ENCODE peak calls at places on chromosomes 6 and 20, in seven cellular contexts. Z is HCT116, W is endothelial cell of umbilical vein, H is transverse colon, A is breast epithelium, Q is sigmoid colon, L is prostate gland. D is an unnamed sample.

GRCh38 chr6:106134906-106135634 is 48.9 kb downstream of the PRDM1 start:
- DNase-seq in A (no peak), L (no peak), Z (peak; percentile 56), Q (no peak), W (no peak), H (peak; percentile 68), D (no peak)

GRCh38 chr6:126176266-126176665 is 163.6 kb upstream of the CENPW start:
- DNase-seq in A (no peak), H (no peak), W (peak; percentile 51), Q (no peak), L (no peak), Z (no peak), D (no peak)

GRCh38 chr6:94254689-94255088 is 835.3 kb upstream of the EPHA7 start:
- DNase-seq in L (no peak), A (no peak), W (no peak), H (no peak), Z (no peak), Q (no peak), D (no peak)

GRCh38 chr6:64520050-64520449 is 884.4 kb downstream of the PHF3 start:
- DNase-seq in A (no peak), Q (no peak), H (no peak), Z (no peak), L (no peak), W (peak; percentile 69), D (no peak)

GRCh38 chr6:8539446-8539845 is 104.1 kb upstream of the SLC35B3 start:
- DNase-seq in W (no peak), A (no peak), Z (peak; percentile 7), Q (no peak), H (no peak), L (no peak), D (no peak)

GRCh38 chr6:14110001-14110818 is 7.4 kb upstream of the CD83 start:
- DNase-seq in H (no peak), L (no peak), Z (no peak), Q (no peak), W (no peak), A (no peak), D (no peak)

GRCh38 chr6:166586424-166587156 is at the start of gene RAMACL:
- DNase-seq in Q (no peak), H (peak; percentile 52), W (no peak), L (no peak), A (no peak), Z (peak; percentile 51), D (no peak)

GRCh38 chr6:153325661-153326060 is 194.6 kb upstream of the RGS17 start:
- DNase-seq in Z (no peak), A (no peak), L (no peak), Q (no peak), H (no peak), W (no peak), D (no peak)

GRCh38 chr20:33826270-33826897 is 15.2 kb downstream of the CHMP4B start:
- DNase-seq in Z (no peak), A (no peak), H (no peak), W (no peak), L (peak; percentile 62), Q (no peak), D (no peak)

GRCh38 chr6:25896252-25896651 is 22.2 kb upstream of the SLC17A3 start:
- DNase-seq in A (no peak), Q (no peak), W (no peak), Z (no peak), H (no peak), L (no peak), D (no peak)

GRCh38 chr6:41093729-41094128 is 21.0 kb downstream of the NFYA start:
- DNase-seq in A (no peak), L (no peak), W (no peak), Z (no peak), H (no peak), Q (no peak), D (no peak)

GRCh38 chr6:1611572-1612385 is 2.1 kb downstream of the FOXC1 start:
- DNase-seq in Q (no peak), L (no peak), A (no peak), Z (no peak), H (no peak), W (peak; percentile 52), D (no peak)

GRCh38 chr6:158039571-158040050 is 57.9 kb downstream of the SYNJ2 start:
- DNase-seq in H (no peak), L (no peak), Z (no peak), Q (peak; percentile 68), W (no peak), A (no peak), D (no peak)

GRCh38 chr6:62623851-62624532 is 338.0 kb upstream of the KHDRBS2 start:
- DNase-seq in A (no peak), H (no peak), Z (no peak), L (no peak), W (no peak), Q (no peak), D (no peak)

GRCh38 chr6:170243791-170244291 is 47.0 kb downstream of the DLL1 start:
- DNase-seq in H (no peak), L (no peak), W (no peak), Z (no peak), Q (peak; percentile 60), A (no peak), D (peak; percentile 54)

GRCh38 chr6:38720295-38720694 is 5.2 kb downstream of the DNAH8 start:
- DNase-seq in A (no peak), Z (peak; percentile 12), L (no peak), W (peak; percentile 49), H (no peak), Q (no peak), D (no peak)

GRCh38 chr20:56463428-56463827 is 5.0 kb upstream of the RTF2 start:
- DNase-seq in A (no peak), Z (no peak), Q (no peak), H (no peak), W (no peak), L (no peak), D (no peak)

GRCh38 chr20:4038676-4039075 is 23.3 kb upstream of the RNF24 start:
- DNase-seq in A (no peak), L (no peak), H (no peak), Q (peak; percentile 32), Z (no peak), W (no peak), D (no peak)

GRCh38 chr20:4040283-4041179 is 25.2 kb upstream of the RNF24 start:
- DNase-seq in L (no peak), A (no peak), H (peak; percentile 29), Q (peak; percentile 14), W (no peak), Z (no peak), D (no peak)

GRCh38 chr20:4041748-4042411 is 26.5 kb upstream of the RNF24 start:
- DNase-seq in A (peak; percentile 89), W (peak; percentile 18), Q (peak; percentile 67), L (peak; percentile 97), Z (peak; percentile 95), H (peak; percentile 90), D (peak; percentile 80)

GRCh38 chr20:4036351-4036750 is 21.0 kb upstream of the RNF24 start:
- DNase-seq in W (no peak), Q (peak; percentile 22), A (no peak), H (no peak), Z (no peak), L (no peak), D (no peak)

GRCh38 chr20:4038047-4038459 is 22.7 kb upstream of the RNF24 start:
- DNase-seq in W (no peak), L (peak; percentile 73), Q (peak; percentile 84), H (peak; percentile 67), Z (no peak), A (peak; percentile 84), D (peak; percentile 87)
- TF ChIP-seq POLR2AphosphoS5 in W (no peak), L (peak; percentile 72), Q (no peak), H (no peak), Z (no peak), A (no peak), D (peak; percentile 12)

DNA sequence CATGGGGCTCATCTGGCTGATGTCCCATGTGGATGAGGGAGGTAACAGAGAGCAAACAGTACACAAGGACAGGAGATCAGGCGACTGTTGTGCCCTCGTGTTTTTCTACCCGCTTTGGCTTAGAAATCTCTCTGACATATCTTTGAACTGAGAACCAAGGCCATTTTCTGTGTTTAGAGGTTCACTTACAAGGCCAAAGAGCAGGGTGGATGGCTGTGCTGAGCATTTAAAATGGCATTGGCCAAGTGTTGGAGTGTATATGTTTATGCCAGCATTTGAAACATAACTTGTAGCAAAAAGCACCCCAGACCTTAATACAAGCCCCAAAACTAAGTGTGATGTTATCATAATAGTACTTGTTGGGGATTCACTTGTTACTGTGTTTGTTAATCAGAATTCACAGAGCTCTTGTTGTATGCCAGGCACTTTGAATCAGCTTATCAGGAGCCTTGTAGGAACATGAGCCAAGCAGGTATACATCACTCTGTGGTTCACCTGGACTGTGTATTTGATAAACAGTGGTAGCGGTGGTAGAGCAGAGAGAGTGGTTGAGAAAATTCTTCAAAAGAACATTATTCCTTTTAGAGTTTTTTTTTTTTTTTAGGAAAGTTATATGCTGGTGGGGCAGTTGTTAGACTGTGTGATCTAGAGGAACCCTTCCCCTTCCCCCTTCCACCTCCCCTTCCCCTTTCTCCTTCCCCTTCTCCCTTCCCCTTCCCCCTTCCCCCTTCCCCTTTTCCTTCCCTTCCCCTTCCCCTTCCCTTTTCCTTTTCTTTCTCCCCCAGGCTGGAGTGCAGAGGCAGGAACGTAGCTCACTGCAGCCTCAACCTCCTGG is 71.3 kb downstream of the ATRN start:
- DNase-seq in A (no peak), Z (no peak), H (no peak), Q (no peak), W (no peak), L (no peak), D (no peak)
- H3K27ac ChIP-seq in A (no peak overlapping the region), Z (no peak overlapping the region), H (no peak overlapping the region), Q (no peak overlapping the region), W (no peak overlapping the region), L (no peak overlapping the region), D (no peak overlapping the region)

DNA sequence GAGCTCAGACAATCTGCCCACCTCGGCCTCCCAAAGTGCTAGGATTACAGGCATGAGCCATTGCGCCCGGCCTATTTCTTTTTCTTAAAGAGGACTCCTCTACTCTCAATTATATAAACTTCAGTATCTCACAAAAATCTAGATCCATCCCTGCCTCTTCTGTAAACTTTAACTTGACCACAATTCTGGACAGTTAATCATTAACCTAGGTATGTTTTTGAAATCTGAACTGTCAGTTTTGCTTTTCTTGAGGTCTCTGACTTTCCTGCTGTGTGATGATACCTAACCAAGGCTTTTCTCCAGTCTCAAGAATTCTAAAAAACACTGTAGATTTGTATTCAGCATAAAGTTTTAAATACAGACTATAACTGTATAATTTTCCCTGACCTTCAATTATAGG is 388.2 kb upstream of the SYNCRIP start:
- DNase-seq in A (no peak), L (no peak), W (no peak), Q (no peak), H (no peak), Z (no peak), D (no peak)
- TF ChIP-seq POLR2A in A (no peak), L (no peak), W (no peak), Q (no peak), H (no peak), Z (no peak), D (no peak)

DNA sequence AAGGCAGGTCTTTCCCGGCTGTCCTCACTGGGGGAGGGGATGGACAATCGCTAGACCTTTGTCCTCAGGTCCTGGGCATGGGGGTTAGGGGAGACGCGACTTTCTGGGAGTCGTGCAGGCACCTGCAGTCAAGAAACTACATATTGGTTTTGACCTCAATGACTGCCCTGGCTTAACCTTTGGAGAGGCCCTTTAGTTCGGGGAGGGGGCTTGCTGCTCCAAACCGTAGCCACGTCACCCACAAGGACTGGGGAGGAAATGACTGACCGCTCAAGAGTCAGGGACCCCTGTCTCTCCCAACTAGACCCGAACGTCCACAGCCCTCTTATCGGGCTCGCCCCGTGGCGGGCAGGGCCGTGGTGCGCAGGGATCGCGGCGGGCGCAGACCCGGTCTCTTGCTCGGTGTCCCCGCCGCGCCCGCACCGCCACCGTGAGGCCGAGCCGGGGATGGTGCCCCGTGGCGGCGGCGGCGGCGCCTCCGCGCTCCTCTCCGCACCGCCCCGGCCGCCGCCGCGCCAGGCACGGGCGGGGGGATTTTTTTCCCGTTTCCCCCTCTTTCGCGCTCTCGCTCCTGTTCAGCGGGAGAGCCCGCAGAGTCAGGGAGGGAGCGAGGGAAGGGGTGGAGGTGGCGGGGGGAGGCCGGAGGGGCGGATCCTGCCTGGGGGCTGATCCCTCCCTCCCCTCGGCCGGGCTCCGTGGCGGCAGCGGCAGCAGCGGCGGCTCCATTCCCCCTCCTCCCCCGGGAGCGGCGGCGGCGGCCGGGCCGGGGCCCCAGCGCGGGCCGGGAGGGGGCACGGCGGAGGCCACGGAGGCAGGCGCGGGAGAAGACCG is at the start of gene BRPF3:
- DNase-seq in Q (peak; percentile 92), Z (no peak), W (peak; percentile 66), L (peak; percentile 77), A (peak; percentile 58), H (peak; percentile 84), D (peak; percentile 84)
- TF ChIP-seq POLR2AphosphoS5 in Q (peak; percentile 18), Z (peak; percentile 50), W (no peak), L (peak; percentile 41), A (peak; percentile 51), H (no peak), D (no peak)